ENCODE peak calls at places on chromosomes 7 and 10, in eight cellular contexts. B, T, G, Q, O, E, D and W are unnamed samples.

GRCh38 chr10:43595739-43596298 is 10.4 kb upstream of the ZNF485 start:
- DNase-seq in O (no peak), G (no peak), Q (no peak), B (no peak), E (no peak), D (no peak), T (no peak), W (peak)

GRCh38 chr7:39461263-39461662 is 104.9 kb upstream of the YAE1 start:
- DNase-seq in D (no peak), G (no peak), E (no peak), Q (no peak), B (no peak), T (no peak), O (no peak), W (no peak)

GRCh38 chr10:71888623-71889387 is 37.8 kb upstream of the PSAP start:
- DNase-seq in Q (peak), O (peak), G (peak), D (peak), T (peak), B (peak), E (peak), W (peak)

GRCh38 chr7:37684927-37685326 is 1.4 kb downstream of the GPR141 start:
- DNase-seq in T (no peak), D (no peak), Q (no peak), B (no peak), G (no peak), E (no peak), O (no peak), W (no peak)

GRCh38 chr7:152435384-152436278 is at the start of gene KMT2C:
- DNase-seq in O (peak), E (peak), Q (no peak), G (peak), D (peak), B (no peak), T (no peak), W (peak)

GRCh38 chr10:125094111-125094705 is 66.2 kb downstream of the CTBP2 start:
- DNase-seq in E (no peak), B (no peak), G (no peak), T (no peak), O (no peak), D (no peak), Q (no peak), W (no peak)

GRCh38 chr7:65980478-65981250 is 1.3 kb downstream of the GUSB start:
- DNase-seq in G (no peak), D (no peak), Q (no peak), B (peak), O (peak), E (no peak), T (no peak), W (peak)

GRCh38 chr10:94361161-94361794 is 1.5 kb downstream of the NOC3L start:
- DNase-seq in T (no peak), O (peak), B (no peak), E (no peak), Q (no peak), D (no peak), G (no peak), W (no peak)

GRCh38 chr10:119308556-119309422 is 101.4 kb downstream of the GRK5 start:
- DNase-seq in D (no peak), Q (no peak), T (no peak), B (no peak), G (no peak), E (no peak), O (no peak), W (no peak)

GRCh38 chr7:74234549-74234948 is 19.6 kb downstream of the RFC2 start:
- DNase-seq in Q (no peak), G (no peak), O (no peak), D (no peak), B (no peak), T (no peak), E (no peak), W (no peak)